ENCODE peak calls at places on chromosome 11, in four cellular contexts. One of them, this sample, is unnamed.

GRCh38 chr11:32386770-32387377 is 48.5 kb downstream of the WT1 start:
- DNase-seq in chondrocyte: no peak
- DNase-seq in mucosa of descending colon: no peak
- DNase-seq in heart left ventricle: no peak
- DNase-seq in this sample: no peak

GRCh38 chr11:12170984-12171383 is 60.6 kb downstream of the MICAL2 start:
- DNase-seq in chondrocyte: no peak
- DNase-seq in mucosa of descending colon: no peak
- DNase-seq in heart left ventricle: peak; percentile 61
- DNase-seq in this sample: no peak

GRCh38 chr11:124109377-124109776 is 5.9 kb upstream of the VWA5A start:
- DNase-seq in mucosa of descending colon: no peak
- DNase-seq in chondrocyte: no peak
- DNase-seq in heart left ventricle: no peak
- DNase-seq in this sample: no peak

GRCh38 chr11:130817608-130817944 is 98.7 kb downstream of the SNX19 start:
- DNase-seq in mucosa of descending colon: no peak
- DNase-seq in heart left ventricle: no peak
- DNase-seq in chondrocyte: no peak
- DNase-seq in this sample: no peak

GRCh38 chr11:34346551-34346950 is 11.3 kb downstream of the ABTB2 start:
- DNase-seq in mucosa of descending colon: no peak
- DNase-seq in chondrocyte: no peak
- DNase-seq in heart left ventricle: peak; percentile 34
- DNase-seq in this sample: no peak

GRCh38 chr11:106088896-106089295 is 11.4 kb downstream of the AASDHPPT start:
- DNase-seq in chondrocyte: no peak
- DNase-seq in heart left ventricle: no peak
- DNase-seq in mucosa of descending colon: no peak
- DNase-seq in this sample: no peak

GRCh38 chr11:117421471-117421870 is 93.8 kb downstream of the CEP164 start:
- DNase-seq in mucosa of descending colon: no peak
- DNase-seq in chondrocyte: no peak
- DNase-seq in heart left ventricle: no peak
- DNase-seq in this sample: no peak

GRCh38 chr11:6646040-6646439 is 9.6 kb downstream of the DCHS1 start:
- DNase-seq in mucosa of descending colon: peak; percentile 54
- DNase-seq in chondrocyte: no peak
- DNase-seq in heart left ventricle: peak; percentile 84
- DNase-seq in this sample: no peak

GRCh38 chr11:125842319-125842948 is 9.3 kb downstream of the PATE4 start:
- DNase-seq in chondrocyte: no peak
- DNase-seq in heart left ventricle: no peak
- DNase-seq in mucosa of descending colon: no peak
- DNase-seq in this sample: no peak

DNA sequence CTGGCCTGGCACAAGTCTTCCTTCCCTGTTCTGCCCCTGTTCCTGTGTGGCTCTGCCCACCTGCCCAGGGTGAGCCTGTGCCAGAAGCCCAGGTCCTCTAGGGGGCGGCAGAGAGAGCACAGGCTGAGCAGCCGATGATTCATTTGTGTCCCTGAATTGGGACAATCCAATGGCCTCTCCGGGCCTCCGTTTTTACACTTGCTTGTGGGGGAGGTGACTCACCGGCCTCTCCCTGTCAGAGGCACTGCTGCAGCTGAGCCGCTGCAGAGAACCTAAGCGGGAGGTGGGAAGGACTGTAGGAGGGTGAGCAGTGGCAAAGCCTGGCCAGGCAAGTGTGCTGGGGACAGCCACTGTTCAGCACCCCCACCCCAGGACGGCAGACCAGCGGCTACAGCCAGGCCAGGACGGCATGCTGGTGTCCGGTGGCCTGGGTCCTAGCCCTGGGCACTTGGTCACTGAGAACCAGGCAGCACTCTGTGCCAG is 65.2 kb upstream of the LMO1 start:
- DNase-seq in heart left ventricle: peak; percentile 68
- DNase-seq in mucosa of descending colon: peak; percentile 75
- DNase-seq in chondrocyte: peak; percentile 75
- DNase-seq in this sample: peak; percentile 77
- TF ChIP-seq CTCF in heart left ventricle: peak; percentile 79
- TF ChIP-seq CTCF in mucosa of descending colon: peak; percentile 77
- TF ChIP-seq CTCF in chondrocyte: peak; percentile 87
- TF ChIP-seq CTCF in this sample: peak; percentile 90

GRCh38 chr11:88335284-88335683 is 2.3 kb downstream of the CTSC start:
- DNase-seq in heart left ventricle: no peak
- DNase-seq in chondrocyte: no peak
- DNase-seq in mucosa of descending colon: no peak
- DNase-seq in this sample: no peak

GRCh38 chr11:88341852-88342251 is 4.3 kb upstream of the CTSC start:
- DNase-seq in mucosa of descending colon: no peak
- DNase-seq in heart left ventricle: no peak
- DNase-seq in chondrocyte: no peak
- DNase-seq in this sample: no peak

GRCh38 chr11:88338223-88338661 is 706 bp upstream of the CTSC start:
- DNase-seq in chondrocyte: no peak
- DNase-seq in mucosa of descending colon: peak; percentile 52
- DNase-seq in heart left ventricle: peak; percentile 37
- DNase-seq in this sample: no peak

GRCh38 chr11:88340366-88340930 is 2.9 kb upstream of the CTSC start:
- DNase-seq in heart left ventricle: no peak
- DNase-seq in mucosa of descending colon: no peak
- DNase-seq in chondrocyte: no peak
- DNase-seq in this sample: no peak

DNA sequence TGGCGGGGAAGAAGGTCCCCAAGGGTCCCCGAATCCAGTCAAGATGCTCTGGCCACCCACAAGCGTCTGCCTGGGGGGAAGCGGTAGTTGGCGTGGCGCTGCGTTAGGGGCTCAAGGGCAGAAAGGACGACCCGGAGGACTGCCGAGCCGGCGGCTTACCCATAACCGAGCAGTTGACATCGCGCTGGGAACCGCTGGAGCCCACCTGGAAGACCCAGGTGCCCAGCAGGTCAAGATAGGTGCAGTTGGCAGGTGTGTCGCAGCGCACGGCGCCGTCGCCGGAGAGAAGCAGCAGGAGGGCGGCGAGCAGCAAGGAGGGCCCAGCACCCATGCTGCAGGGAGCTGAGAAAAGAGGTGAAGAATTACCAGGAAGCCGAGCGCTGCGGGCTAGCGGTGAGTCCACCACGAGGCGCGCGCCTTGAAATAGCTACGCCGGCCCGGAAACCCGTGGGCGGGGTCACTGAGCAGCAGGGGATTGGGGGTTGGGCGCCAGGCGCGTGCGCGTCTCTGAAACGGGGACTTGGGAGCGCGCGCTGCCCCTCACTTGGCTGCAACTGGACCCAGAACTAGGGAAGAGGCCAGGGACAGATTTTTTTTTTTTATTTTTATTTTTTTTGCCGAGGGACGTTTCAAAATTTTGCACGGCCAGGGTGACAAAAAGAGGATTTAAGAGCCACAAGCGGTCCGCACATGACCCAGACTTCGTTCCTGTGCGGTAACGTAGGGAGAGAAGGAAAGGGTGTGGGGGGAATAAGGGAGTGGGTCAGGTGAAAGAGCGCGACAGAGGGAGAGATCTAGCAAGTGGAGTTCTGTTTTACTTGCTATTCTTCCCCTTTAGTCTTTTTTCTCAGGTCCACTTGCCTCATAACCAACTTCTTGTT is at the start of gene CTSC:
- DNase-seq in heart left ventricle: peak; percentile 92
- DNase-seq in mucosa of descending colon: peak; percentile 97
- DNase-seq in chondrocyte: peak; percentile 90
- DNase-seq in this sample: peak; percentile 83
- TF ChIP-seq CTCF in heart left ventricle: no peak
- TF ChIP-seq CTCF in mucosa of descending colon: no peak
- TF ChIP-seq CTCF in chondrocyte: no peak
- TF ChIP-seq CTCF in this sample: peak; percentile 7

GRCh38 chr11:113114452-113115027 is 153.3 kb downstream of the NCAM1 start:
- DNase-seq in mucosa of descending colon: peak; percentile 38
- DNase-seq in chondrocyte: no peak
- DNase-seq in heart left ventricle: peak; percentile 52
- DNase-seq in this sample: peak; percentile 35
- TF ChIP-seq CTCF in mucosa of descending colon: no peak
- TF ChIP-seq CTCF in chondrocyte: peak; percentile 88
- TF ChIP-seq CTCF in heart left ventricle: peak; percentile 72
- TF ChIP-seq CTCF in this sample: peak; percentile 77

DNA sequence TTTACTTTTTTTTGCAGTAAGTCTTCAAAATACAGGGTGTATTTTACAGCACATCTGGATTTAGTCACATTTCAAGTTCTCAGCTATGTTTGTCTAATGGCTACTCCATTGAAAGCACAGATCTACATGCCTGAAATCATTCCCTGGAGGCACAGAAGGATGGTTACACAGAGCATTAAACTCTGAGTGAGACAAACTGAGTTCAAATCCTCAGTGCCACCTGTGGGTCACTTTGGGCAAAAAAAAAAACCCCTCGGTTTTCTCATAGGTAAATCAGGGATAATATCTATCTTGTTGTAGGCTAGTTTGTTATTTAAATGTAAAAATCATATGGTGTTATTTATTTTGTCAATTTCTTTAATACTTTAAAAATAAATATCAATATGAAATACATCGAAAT is 7.7 kb downstream of the ANKRD49 start:
- DNase-seq in mucosa of descending colon: no peak
- DNase-seq in chondrocyte: no peak
- DNase-seq in heart left ventricle: no peak
- DNase-seq in this sample: no peak
- TF ChIP-seq CTCF in mucosa of descending colon: no peak
- TF ChIP-seq CTCF in chondrocyte: peak; percentile 22
- TF ChIP-seq CTCF in heart left ventricle: no peak
- TF ChIP-seq CTCF in this sample: no peak

GRCh38 chr11:113240389-113240788 is 74.0 kb upstream of the TTC12 start:
- DNase-seq in heart left ventricle: no peak
- DNase-seq in chondrocyte: no peak
- DNase-seq in mucosa of descending colon: no peak
- DNase-seq in this sample: no peak

GRCh38 chr11:113242767-113243397 is 71.5 kb upstream of the TTC12 start:
- DNase-seq in mucosa of descending colon: no peak
- DNase-seq in heart left ventricle: no peak
- DNase-seq in chondrocyte: no peak
- DNase-seq in this sample: no peak

GRCh38 chr11:113240790-113241189 is 73.6 kb upstream of the TTC12 start:
- DNase-seq in mucosa of descending colon: no peak
- DNase-seq in chondrocyte: no peak
- DNase-seq in heart left ventricle: no peak
- DNase-seq in this sample: no peak

GRCh38 chr11:113241190-113242051 is 73.0 kb upstream of the TTC12 start:
- DNase-seq in heart left ventricle: no peak
- DNase-seq in chondrocyte: no peak
- DNase-seq in mucosa of descending colon: no peak
- DNase-seq in this sample: no peak

GRCh38 chr11:113242060-113242459 is 72.3 kb upstream of the TTC12 start:
- DNase-seq in chondrocyte: no peak
- DNase-seq in mucosa of descending colon: no peak
- DNase-seq in heart left ventricle: no peak
- DNase-seq in this sample: no peak
- TF ChIP-seq CTCF in chondrocyte: no peak
- TF ChIP-seq CTCF in mucosa of descending colon: no peak
- TF ChIP-seq CTCF in heart left ventricle: no peak
- TF ChIP-seq CTCF in this sample: no peak

DNA sequence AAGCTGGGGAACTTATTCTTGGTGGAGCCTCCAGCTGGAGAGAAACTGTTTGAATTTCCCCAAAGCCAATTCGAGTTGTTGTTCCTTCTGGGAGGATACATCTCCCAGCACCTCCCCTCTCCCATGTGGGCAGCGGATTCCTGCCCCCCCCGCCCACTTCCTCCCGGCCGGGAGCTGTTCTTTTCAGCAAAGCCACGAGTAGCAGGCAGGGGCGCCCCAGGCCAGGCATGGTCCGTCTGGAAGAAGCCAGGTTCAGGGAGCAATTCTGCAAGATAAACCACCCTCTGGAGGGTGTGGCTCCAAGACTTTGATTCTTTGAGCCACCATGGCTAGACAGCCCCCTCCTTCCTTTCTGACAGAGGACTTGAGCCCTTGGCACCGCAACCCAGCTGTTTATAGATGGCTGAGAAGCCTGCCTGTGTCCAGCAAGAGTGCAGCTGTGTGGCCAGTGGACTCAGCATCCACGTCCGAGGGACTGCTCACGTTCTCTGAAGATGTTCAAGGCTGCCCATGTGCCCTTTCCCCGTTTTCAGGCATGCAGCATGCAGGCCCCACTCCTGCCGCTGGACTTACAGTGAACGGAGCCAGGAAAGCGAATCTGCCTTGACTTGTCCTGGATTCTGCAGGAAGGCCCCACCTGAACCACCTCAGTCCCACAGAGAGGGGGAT is 170.3 kb downstream of the CTTN start:
- DNase-seq in heart left ventricle: peak; percentile 49
- DNase-seq in mucosa of descending colon: peak; percentile 73
- DNase-seq in chondrocyte: peak; percentile 66
- DNase-seq in this sample: no peak
- TF ChIP-seq CTCF in heart left ventricle: peak; percentile 25
- TF ChIP-seq CTCF in mucosa of descending colon: no peak
- TF ChIP-seq CTCF in chondrocyte: peak; percentile 68
- TF ChIP-seq CTCF in this sample: no peak

GRCh38 chr11:4087551-4087950 is 7.0 kb upstream of the RRM1 start:
- DNase-seq in mucosa of descending colon: no peak
- DNase-seq in heart left ventricle: no peak
- DNase-seq in chondrocyte: no peak
- DNase-seq in this sample: no peak
- TF ChIP-seq CTCF in mucosa of descending colon: no peak
- TF ChIP-seq CTCF in heart left ventricle: no peak
- TF ChIP-seq CTCF in chondrocyte: peak; percentile 61
- TF ChIP-seq CTCF in this sample: no peak

DNA sequence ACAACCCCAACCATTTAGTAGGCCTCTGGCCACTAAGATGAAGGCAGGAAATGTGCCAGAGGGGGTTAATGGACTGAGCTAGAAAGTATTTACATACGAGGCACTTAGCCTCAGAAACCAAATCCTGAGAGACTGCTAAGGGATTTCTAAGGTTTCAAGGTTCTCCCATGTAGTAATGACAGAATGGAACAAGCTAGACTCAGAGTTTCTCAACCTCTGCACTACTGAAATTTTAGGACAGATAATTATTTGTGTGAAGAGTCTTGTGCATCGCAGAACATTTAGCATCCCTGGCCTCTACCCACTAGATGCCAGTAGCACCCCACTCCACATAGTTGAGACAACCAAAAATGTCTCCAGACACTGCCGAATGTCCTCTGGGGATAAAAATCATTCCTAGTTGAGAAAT is 54.8 kb upstream of the CHRM4 start:
- DNase-seq in heart left ventricle: no peak
- DNase-seq in chondrocyte: no peak
- DNase-seq in mucosa of descending colon: no peak
- DNase-seq in this sample: no peak
- TF ChIP-seq CTCF in heart left ventricle: no peak
- TF ChIP-seq CTCF in chondrocyte: peak; percentile 75
- TF ChIP-seq CTCF in mucosa of descending colon: no peak
- TF ChIP-seq CTCF in this sample: no peak

This sample was measured in progenitor cell of endocrine pancreas.